ENCODE peak calls at places on chromosomes 1 and 21, in seven cellular contexts. H, Y, Q, I, X, U and V are unnamed samples.

GRCh38 chr1:59445040-59445439 is 148.1 kb downstream of the FGGY start:
- DNase-seq in U (peak; percentile 6), I (peak; percentile 12), X (no peak), Y (no peak), H (no peak), Q (no peak), V (no peak)

GRCh38 chr1:202343652-202344349 is 2.1 kb upstream of the UBE2T start:
- DNase-seq in Y (no peak), U (peak; percentile 63), I (peak; percentile 45), Q (peak; percentile 48), X (no peak), H (no peak), V (peak; percentile 26)

GRCh38 chr1:5991784-5992033 is 516 bp downstream of the NPHP4 start:
- DNase-seq in Q (no peak), X (no peak), Y (no peak), U (no peak), H (no peak), I (peak; percentile 45), V (no peak)

GRCh38 chr1:39115271-39116110 is 89.0 kb upstream of the MACF1 start:
- DNase-seq in Q (peak; percentile 88), H (no peak), U (peak; percentile 58), X (no peak), Y (no peak), I (no peak), V (no peak)

GRCh38 chr1:90174246-90174645 is 179.3 kb downstream of the ZNF326 start:
- DNase-seq in Y (no peak), X (no peak), I (no peak), U (peak; percentile 4), Q (no peak), H (no peak), V (no peak)

GRCh38 chr1:96722161-96722908 is 751 bp downstream of the PTBP2 start:
- DNase-seq in Q (peak; percentile 54), X (no peak), H (peak; percentile 2), U (peak; percentile 67), I (peak; percentile 75), Y (peak; percentile 58), V (peak; percentile 48)

GRCh38 chr1:230020451-230020850 is 46.6 kb upstream of the GALNT2 start:
- DNase-seq in H (no peak), Q (no peak), X (no peak), I (no peak), Y (no peak), U (no peak), V (no peak)

GRCh38 chr1:235941852-235942624 is 75.3 kb upstream of the LYST start:
- DNase-seq in Q (no peak), Y (no peak), I (peak; percentile 78), H (no peak), X (no peak), U (peak; percentile 78), V (no peak)

GRCh38 chr1:48105167-48105566 is 108.0 kb upstream of the TRABD2B start:
- DNase-seq in Q (no peak), U (no peak), Y (no peak), I (peak; percentile 28), H (no peak), X (no peak), V (no peak)

GRCh38 chr1:152052606-152053005 is 15.8 kb upstream of the S100A11 start:
- DNase-seq in U (peak; percentile 79), I (peak; percentile 88), Y (peak; percentile 89), H (peak; percentile 80), X (peak; percentile 54), Q (peak; percentile 71), V (peak; percentile 84)

GRCh38 chr1:151458936-151459330 is 361 bp downstream of the POGZ start:
- DNase-seq in Y (peak; percentile 74), Q (peak; percentile 63), H (peak; percentile 9), X (no peak), I (peak; percentile 92), U (peak; percentile 75), V (peak; percentile 57)

GRCh38 chr1:226549937-226550670 is 1.5 kb downstream of the STUM start:
- DNase-seq in I (peak; percentile 82), Y (peak; percentile 64), X (no peak), H (no peak), Q (no peak), U (peak; percentile 25), V (peak; percentile 5)

GRCh38 chr1:100882622-100883186 is 11.9 kb downstream of the EXTL2 start:
- DNase-seq in Y (no peak), Q (no peak), U (no peak), X (no peak), H (peak; percentile 19), I (no peak), V (no peak)

GRCh38 chr1:41664861-41665640 is 180.6 kb upstream of the EDN2 start:
- DNase-seq in I (peak; percentile 96), H (peak; percentile 99), Q (peak; percentile 81), Y (peak; percentile 36), X (peak; percentile 23), U (peak; percentile 68), V (no peak)

GRCh38 chr1:85577421-85578320 is 2.9 kb upstream of the CCN1 start:
- DNase-seq in H (peak; percentile 64), X (no peak), Y (peak; percentile 51), U (peak; percentile 91), Q (no peak), I (peak; percentile 65), V (no peak)

GRCh38 chr1:28259935-28260802 is 851 bp downstream of the SESN2 start:
- DNase-seq in I (peak; percentile 93), Y (peak; percentile 92), Q (peak; percentile 88), U (peak; percentile 92), X (peak; percentile 75), H (peak; percentile 71), V (peak; percentile 93)

GRCh38 chr1:184315254-184315653 is 71.6 kb upstream of the C1orf21 start:
- DNase-seq in U (peak; percentile 21), Y (no peak), X (no peak), Q (peak; percentile 29), H (peak; percentile 23), I (no peak), V (no peak)

GRCh38 chr1:170077926-170078325 is 3.4 kb upstream of the KIFAP3 start:
- DNase-seq in Y (no peak), I (no peak), X (no peak), H (no peak), U (no peak), Q (no peak), V (no peak)

GRCh38 chr1:151511636-151512215 is 539 bp downstream of the CGN start:
- DNase-seq in Y (peak; percentile 73), I (peak; percentile 86), U (peak; percentile 51), Q (no peak), X (no peak), H (peak; percentile 91), V (no peak)

GRCh38 chr1:23187637-23188036 is 19.0 kb upstream of the LUZP1 start:
- DNase-seq in H (no peak), U (peak; percentile 37), X (no peak), Q (no peak), Y (no peak), I (no peak), V (no peak)

DNA sequence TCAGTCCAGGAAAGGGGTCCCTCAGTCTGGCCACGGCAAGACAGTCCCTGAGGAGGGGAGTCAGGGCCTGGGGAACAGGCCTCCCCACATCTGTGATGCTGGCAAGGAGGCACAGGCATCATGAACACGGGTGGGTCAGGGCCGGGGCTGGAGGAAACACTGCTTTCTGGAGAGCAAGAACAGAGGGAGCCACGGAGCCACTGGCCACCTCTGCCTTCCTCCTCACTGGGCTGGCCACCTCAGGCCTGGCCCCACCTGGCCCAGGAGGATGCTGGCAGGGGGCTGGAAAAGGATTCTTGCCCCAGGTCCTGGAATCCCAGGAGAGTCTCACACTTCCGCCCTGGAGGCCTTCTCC is 15.7 kb downstream of the BLACAT1 start:
- DNase-seq in I (no peak), H (no peak), Y (no peak), U (no peak), X (no peak), Q (no peak), V (no peak)
- H3K4me2 ChIP-seq in I (no peak overlapping the region), H (no peak overlapping the region), Y (no peak overlapping the region), U (no peak overlapping the region), X (no peak overlapping the region), Q (no peak overlapping the region), V (no peak overlapping the region)

DNA sequence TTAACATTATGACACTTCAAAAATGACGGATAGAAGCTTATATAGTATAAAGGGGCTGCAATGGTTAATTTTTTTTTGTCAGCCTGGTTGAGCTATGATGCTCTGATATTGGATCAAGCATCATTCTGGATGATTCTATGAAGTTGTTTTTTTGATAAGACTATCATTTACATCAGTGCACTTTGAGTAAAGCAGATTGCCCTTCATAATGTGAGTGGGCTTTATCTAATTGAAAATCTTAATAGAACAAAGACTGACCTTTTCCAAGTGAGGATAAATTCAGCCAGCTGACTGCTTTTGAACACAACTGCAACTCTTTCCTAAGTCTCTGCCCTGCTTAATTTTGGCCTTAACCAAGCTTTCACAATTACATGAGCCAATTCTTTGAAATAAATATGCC is 1476.2 kb downstream of the NCAM2 start:
- DNase-seq in U (no peak), Y (no peak), I (no peak), H (no peak), Q (no peak), X (no peak), V (no peak)
- H2BK5ac ChIP-seq in U (no peak overlapping the region), Y (no peak overlapping the region), I (no peak overlapping the region), H (no peak overlapping the region), Q (no peak overlapping the region), X (no peak overlapping the region), V (no peak overlapping the region)

GRCh38 chr1:30461640-30462039 is 261.7 kb downstream of the MATN1 start:
- DNase-seq in X (no peak), Y (no peak), U (no peak), I (no peak), Q (no peak), H (no peak), V (no peak)
- H3K4me1 ChIP-seq in X (no peaks in the 10 kb centered on the region), Y (no peaks in the 10 kb centered on the region), U (no peaks in the 10 kb centered on the region), I (no peaks in the 10 kb centered on the region), Q (no peaks in the 10 kb centered on the region), H (no peaks in the 10 kb centered on the region), V (no peaks in the 10 kb centered on the region)

GRCh38 chr1:244353572-244354091 is 98.1 kb downstream of the ADSS2 start:
- DNase-seq in U (peak; percentile 90), X (peak; percentile 25), H (peak; percentile 55), Q (peak; percentile 97), Y (peak; percentile 79), I (peak; percentile 91), V (no peak)

GRCh38 chr1:244350027-244350426 is 101.7 kb downstream of the ADSS2 start:
- DNase-seq in U (no peak), H (no peak), I (no peak), Y (no peak), Q (no peak), X (no peak), V (no peak)

GRCh38 chr1:244354810-244355278 is 96.9 kb downstream of the ADSS2 start:
- DNase-seq in H (no peak), X (no peak), U (no peak), I (no peak), Y (no peak), Q (peak; percentile 13), V (no peak)

GRCh38 chr1:244349581-244350001 is 102.1 kb downstream of the ADSS2 start:
- DNase-seq in X (no peak), I (no peak), U (no peak), Q (peak; percentile 31), Y (peak; percentile 23), H (peak; percentile 49), V (no peak)

DNA sequence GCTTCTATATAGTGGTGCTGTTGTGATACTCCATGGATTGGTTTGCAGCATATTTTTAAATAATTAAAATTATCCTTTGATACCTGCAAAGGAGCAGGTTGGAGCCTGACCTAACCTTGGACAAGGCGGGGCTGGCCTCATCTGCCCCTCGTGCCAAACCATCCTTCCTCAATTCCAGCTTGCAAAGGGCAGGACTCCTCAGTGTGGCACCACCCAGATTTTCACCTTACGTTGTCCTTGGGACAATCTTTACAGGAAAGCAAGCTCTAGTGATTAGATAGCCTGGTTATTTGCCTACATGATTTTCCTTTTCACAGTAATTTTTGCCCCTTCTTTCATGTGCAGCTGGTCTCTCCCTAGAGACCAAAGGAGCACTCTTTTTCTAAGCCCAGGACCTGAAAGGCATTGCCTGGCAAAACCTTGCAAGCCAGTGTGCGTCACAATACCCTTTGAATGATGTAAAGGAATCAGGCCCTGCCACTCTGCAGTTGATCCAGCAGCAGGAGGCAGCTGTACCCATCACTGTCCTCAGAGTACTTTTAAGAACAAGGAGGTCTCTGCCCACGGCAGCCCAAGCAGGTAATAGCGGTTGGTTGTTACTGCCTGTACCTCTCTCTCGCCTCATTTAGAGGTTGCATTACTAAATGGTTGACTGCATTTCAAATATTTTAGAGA is 99.4 kb downstream of the ADSS2 start:
- DNase-seq in I (no peak), X (no peak), Y (no peak), H (peak; percentile 24), U (no peak), Q (no peak), V (no peak)
- H3K4me2 ChIP-seq in I (no peak overlapping the region), X (no peak overlapping the region), Y (no peak overlapping the region), H (no peak overlapping the region), U (peak overlapping the region; percentile 38), Q (no peak overlapping the region), V (no peak overlapping the region)